ENCODE peak calls at places on chromosomes 6 and 20, in nine cellular contexts. O, J, P, X, Q, B, S, Y and G are unnamed samples. For H3K4me1, the result is how much of the 10 kb centered on the place peaks cover.

GRCh38 chr6:4972438-4972837 is 31.4 kb downstream of the RPP40 start:
- DNase-seq in B (no peak), J (no peak), O (no peak), X (no peak), Y (no peak), P (no peak), Q (no peak), S (no peak), G (no peak)

GRCh38 chr6:146289816-146290588 is 253.6 kb upstream of the RAB32 start:
- DNase-seq in J (no peak), B (peak), O (peak), S (no peak), X (peak), P (peak), Q (no peak), Y (no peak), G (no peak)

GRCh38 chr6:142854589-142855488 is 90.1 kb downstream of the HIVEP2 start:
- DNase-seq in Q (no peak), X (no peak), P (no peak), O (no peak), S (no peak), B (no peak), J (no peak), Y (no peak), G (no peak)

GRCh38 chr6:38078671-38079070 is 259.1 kb downstream of the ZFAND3 start:
- DNase-seq in S (no peak), X (peak), O (no peak), J (no peak), Y (no peak), B (peak), P (peak), Q (no peak), G (peak)

GRCh38 chr6:10875026-10875425 is 6.8 kb downstream of the GCM2 start:
- DNase-seq in Y (no peak), J (no peak), O (no peak), Q (no peak), B (no peak), S (no peak), X (no peak), P (no peak), G (no peak)

GRCh38 chr6:12870033-12870432 is 153.5 kb downstream of the PHACTR1 start:
- DNase-seq in O (no peak), B (no peak), Y (no peak), J (no peak), P (no peak), X (no peak), S (no peak), Q (no peak), G (no peak)

GRCh38 chr20:3239867-3240775 is 1.1 kb upstream of the SLC4A11 start:
- DNase-seq in B (peak), S (no peak), Q (no peak), Y (no peak), O (no peak), X (peak), P (no peak), J (no peak), G (peak)

GRCh38 chr6:99093781-99094180 is 146.0 kb upstream of the FBXL4 start:
- DNase-seq in J (no peak), S (no peak), X (no peak), Q (no peak), P (no peak), B (no peak), Y (no peak), O (no peak), G (no peak)

GRCh38 chr6:43258807-43259686 is 15.8 kb downstream of the TTBK1 start:
- DNase-seq in B (no peak), Y (no peak), O (no peak), J (no peak), P (no peak), S (no peak), X (no peak), Q (no peak), G (no peak)

GRCh38 chr6:47419621-47420020 is 58.0 kb upstream of the CD2AP start:
- DNase-seq in B (no peak), J (no peak), X (peak), Y (no peak), O (peak), P (no peak), S (no peak), Q (no peak), G (peak)

GRCh38 chr6:24334285-24334684 is 23.6 kb downstream of the DCDC2 start:
- DNase-seq in Y (no peak), P (no peak), O (no peak), S (no peak), J (no peak), B (no peak), Q (no peak), X (no peak), G (no peak)

GRCh38 chr6:139135578-139136545 is 982 bp downstream of the HECA start:
- DNase-seq in Y (peak), X (no peak), P (peak), Q (peak), S (peak), B (peak), O (no peak), J (peak), G (peak)

GRCh38 chr6:169495601-169496000 is 206.2 kb downstream of the WDR27 start:
- DNase-seq in J (no peak), X (peak), B (peak), O (peak), S (no peak), P (no peak), Y (no peak), Q (no peak), G (no peak)

GRCh38 chr6:15870354-15871043 is 207.7 kb upstream of the DTNBP1 start:
- DNase-seq in Q (no peak), Y (no peak), J (no peak), P (peak), X (no peak), O (no peak), B (peak), S (no peak), G (no peak)

GRCh38 chr6:12637960-12638641 is 78.5 kb upstream of the PHACTR1 start:
- DNase-seq in P (peak), J (peak), S (peak), B (peak), Y (peak), Q (no peak), X (peak), O (peak), G (peak)

GRCh38 chr6:1311400-1312192 is at the start of gene FOXQ1:
- DNase-seq in Q (no peak), P (peak), X (peak), S (no peak), Y (no peak), B (peak), J (peak), O (no peak), G (peak)

GRCh38 chr6:33882154-33882553 is 78.4 kb upstream of the MLN start:
- DNase-seq in P (no peak), B (peak), J (peak), Q (no peak), O (no peak), S (no peak), X (no peak), Y (peak), G (peak)

GRCh38 chr6:122877302-122877701 is 88.2 kb downstream of the SMPDL3A start:
- DNase-seq in Q (no peak), J (no peak), P (no peak), O (no peak), Y (no peak), S (no peak), X (no peak), B (no peak), G (no peak)

GRCh38 chr6:140138311-140138994 is 764.0 kb upstream of the CITED2 start:
- DNase-seq in Y (no peak), P (no peak), B (no peak), O (no peak), X (peak), S (no peak), Q (no peak), J (no peak), G (peak)

GRCh38 chr6:20038805-20039204 is 173.5 kb downstream of the MBOAT1 start:
- DNase-seq in O (peak), Q (no peak), X (peak), J (no peak), P (peak), Y (no peak), S (no peak), B (no peak), G (no peak)

GRCh38 chr20:60467771-60468170 is 509.5 kb downstream of the CDH26 start:
- DNase-seq in B (no peak), J (no peak), P (no peak), S (no peak), Q (no peak), X (no peak), O (no peak), Y (no peak), G (no peak)

GRCh38 chr6:83962592-83962991 is 71.0 kb upstream of the MRAP2 start:
- DNase-seq in Q (no peak), Y (no peak), S (no peak), O (no peak), P (no peak), J (no peak), X (no peak), B (no peak), G (no peak)

GRCh38 chr6:44980841-44981240 is 347.3 kb upstream of the RUNX2 start:
- DNase-seq in B (no peak), J (no peak), P (no peak), Y (no peak), Q (no peak), X (no peak), S (no peak), O (no peak), G (no peak)

GRCh38 chr6:129634411-129635230 is 75.4 kb downstream of the ARHGAP18 start:
- DNase-seq in O (peak), J (peak), X (peak), Y (no peak), B (no peak), Q (no peak), S (no peak), P (no peak), G (peak)

GRCh38 chr6:129635396-129636164 is 74.4 kb downstream of the ARHGAP18 start:
- DNase-seq in B (peak), O (peak), J (no peak), P (no peak), S (no peak), Y (no peak), Q (no peak), X (peak), G (no peak)

GRCh38 chr6:129637340-129638054 is 72.5 kb downstream of the ARHGAP18 start:
- DNase-seq in S (no peak), X (no peak), Q (no peak), Y (no peak), J (no peak), B (no peak), O (no peak), P (no peak), G (no peak)

GRCh38 chr6:129641344-129641743 is 68.6 kb downstream of the ARHGAP18 start:
- DNase-seq in S (no peak), J (no peak), B (peak), Q (no peak), P (peak), X (peak), Y (no peak), O (peak), G (no peak)

DNA sequence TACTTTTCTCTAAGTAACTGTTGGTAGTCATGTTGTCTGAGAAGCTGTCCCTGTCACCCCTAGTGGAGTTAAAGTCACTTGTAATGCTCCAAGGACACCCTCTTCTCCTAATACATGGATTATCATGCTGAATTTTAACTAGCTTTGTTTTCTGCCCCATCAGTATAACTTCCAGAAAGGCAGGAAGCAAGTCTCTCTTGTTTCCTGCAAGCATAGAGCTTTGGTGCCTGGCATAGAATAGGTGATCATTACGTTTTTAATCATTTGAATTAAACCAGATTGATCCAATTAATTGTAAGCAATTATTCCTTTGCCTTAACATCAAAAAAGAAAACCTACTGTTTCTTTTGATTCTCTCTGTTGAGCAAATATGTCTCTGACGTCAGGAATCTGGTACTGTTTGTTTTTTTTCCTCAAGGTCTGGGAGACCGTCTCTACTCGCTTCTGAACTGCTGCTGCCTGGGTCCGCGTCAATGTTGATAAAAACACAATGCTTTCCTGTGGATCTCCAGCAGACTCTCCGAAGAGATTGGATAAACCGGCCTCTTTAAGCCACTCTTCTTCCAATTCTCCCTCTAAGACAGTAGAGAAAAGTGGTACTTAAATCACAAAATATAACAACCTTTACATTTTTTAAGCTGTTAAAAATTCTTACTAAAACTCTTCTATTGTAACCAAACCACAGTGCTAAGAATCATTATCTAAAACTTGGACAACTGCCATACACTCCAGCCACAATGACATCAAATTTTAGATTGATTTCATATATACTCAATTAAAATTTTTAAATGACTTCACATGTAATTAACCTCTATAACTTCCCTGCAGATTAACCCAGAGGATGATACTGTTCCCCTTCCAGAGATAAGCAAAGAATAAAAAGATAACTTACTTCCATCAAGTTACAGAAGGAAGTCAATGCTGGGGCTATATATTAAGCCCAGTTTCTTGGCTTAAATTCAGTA is 71.6 kb downstream of the ARHGAP18 start:
- DNase-seq in J (no peak), Q (no peak), Y (no peak), O (peak), S (peak), P (no peak), B (peak), X (peak), G (no peak)
- H3K4me1 ChIP-seq in J (under half), Q (under half), Y (under half), O (under half), S (under half), P (under half), B (under half), X (under half), G (under half)

DNA sequence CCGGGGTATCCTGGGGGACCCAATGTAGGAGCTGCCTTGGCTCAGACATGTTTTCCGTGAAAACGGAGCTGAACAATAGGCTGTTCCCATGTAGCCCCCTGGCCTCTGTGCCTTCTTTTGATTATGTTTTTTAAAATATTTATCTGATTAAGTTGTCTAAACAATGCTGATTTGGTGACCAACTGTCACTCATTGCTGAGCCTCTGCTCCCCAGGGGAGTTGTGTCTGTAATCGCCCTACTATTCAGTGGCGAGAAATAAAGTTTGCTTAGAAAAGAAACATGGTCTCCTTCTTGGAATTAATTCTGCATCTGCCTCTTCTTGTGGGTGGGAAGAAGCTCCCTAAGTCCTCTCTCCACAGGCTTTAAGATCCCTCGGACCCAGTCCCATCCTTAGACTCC is 2.7 kb downstream of the TNF start:
- DNase-seq in S (no peak), Y (no peak), Q (no peak), O (no peak), P (no peak), B (no peak), X (no peak), J (no peak), G (no peak)
- H3K4me3 ChIP-seq in S (no peak), Y (no peak), Q (no peak), O (no peak), P (no peak), B (no peak), X (no peak), J (no peak), G (no peak)

GRCh38 chr6:107490568-107491058 is 696 bp downstream of the SOBP start:
- DNase-seq in Q (no peak), X (no peak), P (no peak), O (no peak), S (peak), B (no peak), Y (no peak), J (no peak), G (no peak)
- H3K27ac ChIP-seq in Q (peak), X (peak), P (no peak), O (no peak), S (peak), B (peak), Y (peak), J (peak), G (peak)

GRCh38 chr20:10307359-10307735 is 88.7 kb downstream of the SNAP25 start:
- DNase-seq in O (peak), P (no peak), B (peak), Y (no peak), X (peak), S (no peak), J (no peak), Q (no peak), G (no peak)

GRCh38 chr20:10306440-10307358 is 88.1 kb downstream of the SNAP25 start:
- DNase-seq in S (no peak), Y (no peak), P (peak), J (no peak), B (peak), Q (no peak), O (peak), X (peak), G (no peak)

GRCh38 chr20:10312111-10312510 is 93.5 kb downstream of the SNAP25 start:
- DNase-seq in P (no peak), Q (no peak), B (no peak), Y (no peak), S (no peak), J (no peak), O (peak), X (peak), G (no peak)

GRCh38 chr20:10309326-10309725 is 90.7 kb downstream of the SNAP25 start:
- DNase-seq in B (peak), O (peak), Y (no peak), P (no peak), X (peak), S (no peak), Q (no peak), J (no peak), G (no peak)

DNA sequence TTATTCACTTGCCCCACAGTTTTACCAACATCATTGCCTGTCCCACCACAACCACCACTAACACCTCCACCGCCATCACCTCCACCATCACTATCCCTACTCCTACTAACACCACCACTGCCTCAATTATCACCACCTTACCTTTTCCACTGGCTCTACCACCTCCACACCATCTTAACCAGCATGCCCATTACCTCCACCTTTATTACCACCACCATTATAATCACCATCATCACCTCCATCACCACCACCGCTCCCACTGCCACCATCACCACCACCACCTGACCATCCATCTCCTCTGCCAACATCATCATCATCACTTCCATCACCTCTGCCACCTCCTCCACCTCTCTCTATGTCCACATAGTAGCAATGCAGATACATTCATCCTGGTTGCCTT is 90.0 kb downstream of the SNAP25 start:
- DNase-seq in O (no peak), S (no peak), P (no peak), B (no peak), Y (no peak), J (no peak), Q (no peak), X (no peak), G (no peak)
- H3K4me1 ChIP-seq in O (half or more), S (under half), P (under half), B (under half), Y (under half), J (under half), Q (under half), X (under half), G (under half)

DNA sequence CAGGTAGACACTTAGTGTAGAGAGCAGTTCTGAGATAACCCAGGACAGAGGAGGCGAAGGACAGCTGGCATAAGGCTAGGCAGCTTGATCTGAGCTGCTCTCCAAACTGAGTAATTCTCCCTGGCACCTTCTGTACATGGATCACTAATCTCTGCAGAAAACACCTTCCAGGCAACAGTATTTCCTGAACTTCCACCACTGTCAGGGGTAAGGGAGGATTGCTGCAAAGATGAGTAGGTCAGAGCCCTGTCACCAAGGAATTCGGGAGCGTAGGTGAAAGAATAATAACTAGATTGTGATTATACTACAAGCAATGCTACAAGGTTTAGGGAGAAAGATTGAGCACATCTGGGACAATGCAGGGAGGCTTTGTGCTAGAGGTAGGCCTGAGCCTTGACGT is 1.9 kb downstream of the HM13 start:
- DNase-seq in Y (no peak), O (no peak), Q (no peak), B (no peak), P (no peak), X (no peak), S (no peak), J (no peak), G (no peak)
- H3K4me3 ChIP-seq in Y (peak), O (peak), Q (peak), B (no peak), P (no peak), X (peak), S (peak), J (no peak), G (peak)

GRCh38 chr20:458766-459165 is 3.6 kb downstream of the TBC1D20 start:
- DNase-seq in B (no peak), P (no peak), X (no peak), J (no peak), Y (no peak), O (no peak), S (no peak), Q (no peak), G (no peak)

GRCh38 chr20:462199-462991 is at the start of gene TBC1D20:
- DNase-seq in P (peak), Q (peak), Y (peak), O (peak), X (peak), J (peak), S (peak), B (peak), G (peak)

GRCh38 chr20:461254-462198 is 807 bp downstream of the TBC1D20 start:
- DNase-seq in P (peak), Q (peak), O (peak), Y (peak), X (peak), B (peak), S (peak), J (peak), G (peak)

GRCh38 chr20:460707-461106 is 1.6 kb downstream of the TBC1D20 start:
- DNase-seq in B (peak), P (no peak), Q (no peak), S (no peak), O (no peak), X (peak), J (no peak), Y (no peak), G (peak)

GRCh38 chr20:460180-460579 is 2.2 kb downstream of the TBC1D20 start:
- DNase-seq in Q (no peak), J (no peak), O (no peak), S (no peak), Y (no peak), X (no peak), B (no peak), P (no peak), G (no peak)
- H3K27ac ChIP-seq in Q (no peak), J (no peak), O (no peak), S (no peak), Y (no peak), X (no peak), B (no peak), P (no peak), G (no peak)

DNA sequence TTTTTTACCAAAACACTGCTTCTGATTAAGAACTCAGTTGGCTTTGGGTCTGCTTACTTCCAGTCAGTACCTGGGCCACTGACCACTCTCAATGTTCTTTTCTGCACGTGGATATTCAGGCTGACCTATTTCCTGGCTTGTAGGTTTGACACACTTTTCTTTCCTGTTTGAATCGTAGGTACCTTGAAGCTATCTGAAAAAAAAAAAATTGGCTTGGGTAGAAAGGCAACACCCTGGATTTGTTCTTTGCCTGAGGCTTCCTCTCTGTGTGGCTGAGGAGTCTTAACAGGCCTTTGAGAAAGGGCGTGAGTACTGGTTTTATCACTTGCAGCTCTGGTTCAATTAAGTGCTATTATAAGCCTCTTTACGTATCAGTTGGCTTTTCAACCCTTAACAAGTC is 60.6 kb upstream of the IL20RA start:
- DNase-seq in Y (no peak), X (no peak), J (no peak), B (no peak), S (no peak), P (no peak), O (no peak), Q (no peak), G (peak)
- H3K4me1 ChIP-seq in Y (under half), X (under half), J (under half), B (under half), S (under half), P (under half), O (under half), Q (under half), G (under half)